ENCODE peak calls at places on chromosomes 13 and 19, in seven cellular contexts. S, T, I, H, Y, P and W are unnamed samples.

GRCh38 chr13:23087884-23088283 is 92.9 kb upstream of the SGCG start:
- DNase-seq in I (peak; percentile 28), P (no peak), S (peak; percentile 43), T (peak; percentile 20), Y (no peak), H (peak; percentile 32), W (no peak)

GRCh38 chr19:50505856-50506611 is 5.0 kb downstream of the JOSD2 start:
- DNase-seq in P (no peak), I (no peak), T (no peak), H (no peak), Y (no peak), S (no peak), W (no peak)

GRCh38 chr19:13162749-13163608 is 12.8 kb downstream of the IER2 start:
- DNase-seq in T (peak; percentile 89), Y (peak; percentile 99), I (peak; percentile 97), P (peak; percentile 92), S (peak; percentile 96), H (peak; percentile 98), W (peak; percentile 93)

GRCh38 chr13:73995752-73996151 is 138.5 kb downstream of the KLF12 start:
- DNase-seq in Y (no peak), S (no peak), T (no peak), H (no peak), I (no peak), P (no peak), W (no peak)

GRCh38 chr19:46718157-46718933 is 1.4 kb upstream of the PRKD2 start:
- DNase-seq in H (peak; percentile 50), P (no peak), Y (no peak), S (peak; percentile 97), T (peak; percentile 66), I (no peak), W (no peak)

GRCh38 chr19:45770192-45771101 is 1.4 kb upstream of the SIX5 start:
- DNase-seq in I (peak; percentile 98), T (peak; percentile 95), S (peak; percentile 85), P (peak; percentile 83), Y (peak; percentile 99), H (peak; percentile 97), W (peak; percentile 99)

GRCh38 chr13:110784748-110785147 is 71.2 kb downstream of the ING1 start:
- DNase-seq in S (no peak), Y (no peak), T (no peak), P (no peak), I (no peak), H (no peak), W (no peak)

GRCh38 chr19:4112367-4112766 is 11.6 kb downstream of the MAP2K2 start:
- DNase-seq in I (no peak), H (no peak), P (no peak), S (no peak), Y (no peak), T (no peak), W (no peak)

GRCh38 chr13:85314686-85315085 is 484.5 kb downstream of the SLITRK6 start:
- DNase-seq in Y (no peak), P (no peak), T (no peak), I (no peak), S (no peak), H (no peak), W (no peak)

GRCh38 chr13:112441779-112442310 is 65.7 kb downstream of the SPACA7 start:
- DNase-seq in P (no peak), T (no peak), Y (peak; percentile 46), H (no peak), S (no peak), I (no peak), W (peak; percentile 73)

GRCh38 chr13:46982856-46983582 is 86.2 kb upstream of the HTR2A start:
- DNase-seq in Y (no peak), P (no peak), T (no peak), H (no peak), S (peak; percentile 56), I (no peak), W (no peak)

GRCh38 chr13:48194392-48194754 is 38.6 kb upstream of the ITM2B start:
- DNase-seq in Y (no peak), T (no peak), H (no peak), S (peak; percentile 74), I (no peak), P (no peak), W (no peak)

GRCh38 chr13:97256343-97256783 is 34.2 kb downstream of the MBNL2 start:
- DNase-seq in P (no peak), H (peak; percentile 80), T (peak; percentile 77), Y (no peak), I (no peak), S (no peak), W (no peak)

GRCh38 chr19:30799854-30800755 is 427.9 kb downstream of the ZNF536 start:
- DNase-seq in I (peak; percentile 75), P (no peak), S (peak; percentile 12), H (peak; percentile 62), Y (no peak), T (peak; percentile 45), W (peak; percentile 76)

GRCh38 chr19:2309734-2310362 is 1.9 kb upstream of the LINGO3 start:
- DNase-seq in T (no peak), Y (no peak), S (peak; percentile 53), P (no peak), I (no peak), H (no peak), W (no peak)

GRCh38 chr13:65911546-65912193 is 1318.5 kb downstream of the PCDH9 start:
- DNase-seq in P (no peak), H (no peak), S (no peak), I (no peak), Y (no peak), T (no peak), W (no peak)

GRCh38 chr19:4817467-4818277 is 13.8 kb downstream of the TICAM1 start:
- DNase-seq in S (no peak), Y (no peak), P (no peak), I (no peak), H (no peak), T (no peak), W (no peak)

GRCh38 chr13:95714142-95714832 is 37.3 kb downstream of the DNAJC3 start:
- DNase-seq in S (peak; percentile 85), P (no peak), Y (no peak), T (peak; percentile 67), I (no peak), H (peak; percentile 16), W (no peak)

GRCh38 chr13:71886880-71887279 is 19.9 kb upstream of the DACH1 start:
- DNase-seq in S (no peak), Y (no peak), H (no peak), T (no peak), I (no peak), P (no peak), W (no peak)

GRCh38 chr13:32253911-32254399 is 61.2 kb downstream of the ZAR1L start:
- DNase-seq in I (no peak), Y (no peak), T (no peak), H (no peak), P (no peak), S (no peak), W (no peak)

GRCh38 chr19:13956365-13956744 is 4.0 kb downstream of the DCAF15 start:
- DNase-seq in Y (no peak), S (no peak), H (peak; percentile 2), I (no peak), P (no peak), T (no peak), W (no peak)

GRCh38 chr19:3440082-3440481 is 40.2 kb downstream of the SMIM24 start:
- DNase-seq in I (no peak), P (no peak), H (no peak), Y (no peak), T (no peak), S (peak; percentile 63), W (no peak)

GRCh38 chr13:79631260-79631659 is 150.3 kb downstream of the NDFIP2 start:
- DNase-seq in P (no peak), I (no peak), H (peak; percentile 59), T (peak; percentile 91), Y (no peak), S (peak; percentile 6), W (peak; percentile 86)

GRCh38 chr19:7526093-7526929 is 3.9 kb downstream of the MCOLN1 start:
- DNase-seq in I (no peak), P (no peak), T (no peak), Y (peak; percentile 67), S (no peak), H (no peak), W (no peak)

GRCh38 chr19:55473613-55474012 is 2.8 kb upstream of the ZNF628 start:
- DNase-seq in T (no peak), H (no peak), Y (no peak), S (no peak), P (no peak), I (no peak), W (no peak)

GRCh38 chr19:11168568-11168967 is 13.0 kb upstream of the SPC24 start:
- DNase-seq in I (no peak), P (no peak), Y (no peak), T (peak; percentile 91), S (no peak), H (no peak), W (no peak)

GRCh38 chr13:107138468-107138867 is 570.5 kb upstream of the ARGLU1 start:
- DNase-seq in I (no peak), S (no peak), Y (no peak), T (no peak), H (no peak), P (no peak), W (no peak)
- TF ChIP-seq CTCF in I (no peak), S (no peak), Y (no peak), T (no peak), H (no peak), P (no peak), W (no peak)

GRCh38 chr19:488505-489417 is 7.5 kb upstream of the MADCAM1 start:
- DNase-seq in H (peak; percentile 99), Y (peak; percentile 91), P (peak; percentile 80), T (peak; percentile 94), I (peak; percentile 97), S (peak; percentile 92), W (peak; percentile 98)

GRCh38 chr19:485583-486236 is 10.6 kb upstream of the MADCAM1 start:
- DNase-seq in T (no peak), Y (no peak), S (no peak), I (no peak), H (peak; percentile 74), P (no peak), W (no peak)

GRCh38 chr19:492091-492531 is 4.2 kb upstream of the MADCAM1 start:
- DNase-seq in P (no peak), I (no peak), H (peak; percentile 33), S (no peak), Y (no peak), T (no peak), W (no peak)

GRCh38 chr19:491146-491741 is 5.0 kb upstream of the MADCAM1 start:
- DNase-seq in Y (no peak), S (no peak), T (no peak), H (peak; percentile 26), I (no peak), P (no peak), W (no peak)

GRCh38 chr19:489418-490196 is 6.7 kb upstream of the MADCAM1 start:
- DNase-seq in P (no peak), Y (no peak), I (peak; percentile 54), T (no peak), S (no peak), H (peak; percentile 59), W (no peak)
- TF ChIP-seq CTCF in P (no peak), Y (no peak), I (no peak), T (no peak), S (no peak), H (no peak), W (no peak)

GRCh38 chr19:38653028-38653571 is 5.7 kb downstream of the ACTN4 start:
- DNase-seq in P (no peak), I (no peak), Y (no peak), S (no peak), T (no peak), H (peak; percentile 78), W (no peak)
- TF ChIP-seq CTCF in P (no peak), I (no peak), Y (no peak), S (no peak), T (no peak), H (no peak), W (no peak)

GRCh38 chr13:30792257-30793000 is 57.1 kb downstream of the ALOX5AP start:
- DNase-seq in Y (no peak), P (no peak), S (no peak), I (no peak), T (peak; percentile 91), H (peak; percentile 81), W (peak; percentile 94)
- TF ChIP-seq CTCF in Y (no peak), P (no peak), S (no peak), I (peak; percentile 69), T (no peak), H (peak; percentile 32), W (peak; percentile 62)